ENCODE peak calls at places on chromosomes 11 and 22, in seven cellular contexts. H is IMR-90, A is HAP-1, C is body of pancreas, Q is right lobe of liver, B is Peyer's patch, W is cardiac muscle cell. J is an unnamed sample.

GRCh38 chr11:9626778-9627394 is 37.0 kb upstream of the SWAP70 start:
- DNase-seq in Q (peak; percentile 36), H (no peak), B (no peak), A (peak; percentile 32), W (no peak), C (no peak), J (no peak)

GRCh38 chr22:30829901-30830550 is 135.4 kb downstream of the OSBP2 start:
- DNase-seq in W (no peak), A (no peak), B (no peak), Q (no peak), H (peak; percentile 97), C (no peak), J (peak; percentile 96)

GRCh38 chr11:132493786-132494185 is 1038.5 kb downstream of the OPCML start:
- DNase-seq in W (no peak), C (no peak), B (no peak), A (no peak), Q (no peak), H (no peak), J (no peak)

GRCh38 chr11:3206128-3206921 is 12.3 kb downstream of the MRGPRG start:
- DNase-seq in A (no peak), B (no peak), C (no peak), W (no peak), H (no peak), Q (peak; percentile 5), J (no peak)

GRCh38 chr11:118287006-118287405 is 17.5 kb upstream of the CD3E start:
- DNase-seq in B (no peak), H (no peak), W (no peak), A (no peak), Q (no peak), C (no peak), J (peak; percentile 26)

GRCh38 chr22:50261615-50262459 is at the start of gene MAPK12:
- DNase-seq in C (no peak), Q (no peak), B (no peak), H (no peak), W (peak; percentile 82), A (peak; percentile 45), J (no peak)

GRCh38 chr11:134604886-134605285 is 192.8 kb upstream of the B3GAT1 start:
- DNase-seq in C (no peak), B (no peak), Q (no peak), A (no peak), W (no peak), H (no peak), J (no peak)

GRCh38 chr11:114400974-114401223 is 433 bp downstream of the RBM7 start:
- DNase-seq in A (no peak), Q (no peak), H (no peak), W (no peak), B (no peak), C (no peak), J (no peak)

GRCh38 chr11:116782728-116783127 is 5.1 kb downstream of the ZPR1 start:
- DNase-seq in Q (no peak), W (no peak), A (no peak), H (peak; percentile 50), B (no peak), C (no peak), J (peak; percentile 48)

GRCh38 chr11:128164090-128164741 is 423.1 kb downstream of the ETS1 start:
- DNase-seq in B (no peak), C (no peak), Q (no peak), W (no peak), A (no peak), H (no peak), J (no peak)

GRCh38 chr11:119094816-119095065 is 6.9 kb downstream of the DPAGT1 start:
- DNase-seq in B (peak; percentile 81), C (peak; percentile 91), W (peak; percentile 86), A (no peak), Q (peak; percentile 88), H (peak; percentile 86), J (peak; percentile 75)

GRCh38 chr11:115990004-115990447 is 485.8 kb upstream of the CADM1 start:
- DNase-seq in B (no peak), A (no peak), W (peak; percentile 67), C (no peak), H (no peak), Q (no peak), J (no peak)

GRCh38 chr11:22431074-22431473 is 92.9 kb downstream of the SLC17A6 start:
- DNase-seq in A (no peak), Q (no peak), B (no peak), W (no peak), C (no peak), H (no peak), J (no peak)

GRCh38 chr22:24833881-24834495 is 28.0 kb downstream of the SGSM1 start:
- DNase-seq in A (no peak), H (no peak), W (no peak), B (no peak), Q (no peak), C (no peak), J (no peak)

GRCh38 chr22:27146871-27147591 is 489.6 kb downstream of the MIAT start:
- DNase-seq in H (no peak), Q (no peak), A (no peak), W (no peak), B (no peak), C (no peak), J (no peak)

GRCh38 chr22:49756656-49757055 is 71.0 kb downstream of the BRD1 start:
- DNase-seq in W (no peak), A (no peak), C (no peak), B (no peak), H (no peak), Q (no peak), J (no peak)

GRCh38 chr22:25827415-25827814 is 85.4 kb downstream of the MYO18B start:
- DNase-seq in A (no peak), B (no peak), W (no peak), H (no peak), C (no peak), Q (no peak), J (no peak)

GRCh38 chr11:72220696-72221363 is 3.7 kb upstream of the INPPL1 start:
- DNase-seq in W (no peak), H (no peak), A (no peak), C (no peak), B (peak; percentile 49), Q (no peak), J (no peak)

GRCh38 chr11:73781303-73781702 is 6.4 kb upstream of the MRPL48 start:
- DNase-seq in B (no peak), H (no peak), A (no peak), W (no peak), C (no peak), Q (no peak), J (no peak)

GRCh38 chr11:119728226-119728626 is 774 bp downstream of the NECTIN1 start:
- DNase-seq in B (no peak), W (peak; percentile 23), C (peak; percentile 41), Q (no peak), H (no peak), A (peak; percentile 15), J (no peak)

GRCh38 chr11:315516-315994 is 1.7 kb downstream of the IFITM1 start:
- DNase-seq in A (no peak), B (no peak), Q (no peak), W (no peak), C (no peak), H (no peak), J (no peak)
- H3K4me3 ChIP-seq in A (no peak overlapping the region), B (peak overlapping the region; percentile 48), Q (peak overlapping the region; percentile 52), W (no peak overlapping the region), C (no peak overlapping the region), H (peak overlapping the region; percentile 15), J (no peak overlapping the region)

DNA sequence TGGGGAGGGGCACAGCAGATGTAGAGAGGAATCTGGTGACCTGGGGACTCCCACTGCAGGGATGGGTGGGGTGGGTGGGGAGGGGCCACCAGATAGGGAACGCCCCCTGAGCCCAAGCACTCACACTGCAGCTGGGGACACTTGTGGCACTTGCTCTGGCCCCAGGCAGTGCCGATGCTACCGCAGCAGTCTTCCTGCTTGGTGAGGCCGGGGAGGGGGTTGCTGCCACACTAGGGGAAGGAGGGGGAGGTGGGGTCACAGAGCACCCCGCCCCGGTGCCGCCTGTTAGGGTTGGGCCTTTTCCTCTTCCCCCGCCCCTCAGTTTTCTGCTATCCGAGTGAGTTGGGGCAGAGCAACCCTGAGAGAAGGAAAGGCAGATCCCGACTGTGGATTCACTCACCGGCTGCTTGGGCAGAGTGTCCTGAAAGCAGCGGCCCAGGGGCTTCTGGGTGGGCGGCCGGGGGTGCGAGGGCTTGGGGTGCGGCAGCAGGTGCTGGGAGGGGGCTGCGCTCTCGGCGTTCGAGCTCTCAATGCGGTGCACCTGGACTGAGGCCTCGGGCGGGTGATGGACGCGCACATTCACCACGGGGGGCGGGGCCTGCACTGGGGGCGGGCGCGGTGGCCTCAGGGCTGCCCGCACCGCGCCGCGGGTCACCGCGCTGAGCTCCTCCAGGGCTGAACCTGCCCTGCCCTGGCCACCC is 4.7 kb downstream of the LTBP3 start:
- DNase-seq in Q (no peak), B (peak; percentile 72), W (no peak), H (no peak), A (no peak), C (no peak), J (no peak)
- H3K4me3 ChIP-seq in Q (no peak overlapping the region), B (no peak overlapping the region), W (no peak overlapping the region), H (no peak overlapping the region), A (no peak overlapping the region), C (no peak overlapping the region), J (no peak overlapping the region)

GRCh38 chr22:45903355-45904149 is 73.4 kb downstream of the WNT7B start:
- DNase-seq in C (peak; percentile 73), Q (no peak), A (no peak), B (no peak), W (no peak), H (peak; percentile 69), J (peak; percentile 75)
- H3K4me3 ChIP-seq in C (no peak overlapping the region), Q (no peak overlapping the region), A (no peak overlapping the region), B (no peak overlapping the region), W (no peak overlapping the region), H (no peak overlapping the region), J (no peak overlapping the region)

GRCh38 chr11:35041070-35041554 is 97.9 kb upstream of the CD44 start:
- DNase-seq in W (no peak), A (no peak), B (no peak), Q (no peak), C (no peak), H (no peak), J (no peak)

GRCh38 chr11:35038211-35038930 is 100.6 kb upstream of the CD44 start:
- DNase-seq in A (no peak), H (no peak), W (no peak), Q (no peak), B (no peak), C (no peak), J (no peak)

GRCh38 chr11:35042265-35042664 is 96.7 kb upstream of the CD44 start:
- DNase-seq in B (no peak), H (no peak), W (no peak), C (no peak), A (no peak), Q (no peak), J (no peak)

GRCh38 chr11:35039076-35039475 is 99.9 kb upstream of the CD44 start:
- DNase-seq in C (no peak), W (no peak), Q (no peak), H (no peak), A (no peak), B (no peak), J (no peak)

DNA sequence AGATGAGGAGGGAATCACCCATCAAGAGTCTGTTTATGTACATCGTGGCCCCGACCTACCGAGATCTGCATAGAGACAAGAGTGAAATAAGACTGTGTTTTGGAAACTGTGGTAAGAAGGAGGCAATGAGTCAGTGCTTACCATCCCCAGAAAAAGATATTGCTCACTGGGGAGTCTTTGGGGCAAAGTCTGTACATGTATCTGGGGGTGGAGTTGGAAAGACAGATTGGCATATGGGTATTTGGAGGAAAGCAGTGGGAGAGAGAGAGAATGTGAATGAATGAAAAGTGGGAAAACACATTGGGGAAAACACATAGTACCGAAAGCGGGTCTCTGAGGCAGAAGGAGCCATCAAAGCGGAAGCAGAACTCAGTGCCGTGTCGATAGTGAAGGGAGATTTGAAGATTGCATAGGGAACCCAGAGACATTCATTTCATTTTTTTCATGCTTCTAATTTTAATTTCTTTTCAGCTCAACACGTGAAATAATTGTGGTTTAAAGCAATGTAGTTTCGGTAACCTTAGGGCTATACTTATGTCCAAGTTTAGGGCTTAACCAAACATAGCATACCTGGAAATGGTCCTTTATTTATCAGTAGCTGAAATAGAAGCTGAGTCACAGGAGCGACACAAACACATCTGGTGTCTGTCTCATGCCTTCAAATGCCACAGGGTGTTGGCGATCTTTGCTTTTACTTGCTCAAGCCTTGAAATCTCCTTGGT is 98.6 kb upstream of the CD44 start:
- DNase-seq in C (peak; percentile 68), Q (no peak), W (no peak), A (no peak), H (peak; percentile 69), B (peak; percentile 65), J (peak; percentile 86)
- H3K4me3 ChIP-seq in C (no peak overlapping the region), Q (no peak overlapping the region), W (no peak overlapping the region), A (no peak overlapping the region), H (no peak overlapping the region), B (peak overlapping the region; percentile 4), J (peak overlapping the region; percentile 32)